ENCODE peak calls at places on chromosomes 6 and 20, in ten cellular contexts. S is RWPE2, K is left ventricle myocardium inferior, G is GM23338, W is heart left ventricle, Q is PC-3, R is transverse colon, E is mammary epithelial cell, Y is cardiac muscle cell, A is BE2C. L is an unnamed sample.
A peak's percentile ranks its signal among the peaks of the same experiment; 100 is the strongest.

GRCh38 chr20:37676440-37676839 is 17.4 kb upstream of the CTNNBL1 start:
- DNase-seq in Q (no peak), S (no peak), K (no peak), A (no peak), G (no peak), Y (no peak), R (no peak), E (no peak), W (no peak), L (no peak)

GRCh38 chr20:51720384-51720783 is 47.8 kb downstream of the ATP9A start:
- DNase-seq in K (no peak), Y (no peak), S (peak; percentile 38), R (no peak), E (no peak), Q (no peak), A (no peak), W (no peak), G (no peak), L (no peak)

GRCh38 chr20:7994809-7995208 is 24.8 kb downstream of the TMX4 start:
- DNase-seq in Y (no peak), A (no peak), E (no peak), S (no peak), Q (no peak), G (no peak), K (no peak), W (no peak), R (no peak), L (no peak)

GRCh38 chr6:3329491-3330051 is 70.8 kb downstream of the PSMG4 start:
- DNase-seq in R (no peak), W (no peak), G (no peak), Q (no peak), K (no peak), A (no peak), Y (no peak), S (no peak), E (peak; percentile 28), L (no peak)

GRCh38 chr6:13368079-13368478 is 39.7 kb upstream of the TBC1D7 start:
- DNase-seq in E (no peak), Y (no peak), W (no peak), S (no peak), G (no peak), Q (no peak), A (no peak), K (no peak), R (no peak), L (no peak)

GRCh38 chr6:28282923-28283322 is 1.6 kb downstream of the PGBD1 start:
- DNase-seq in Q (no peak), A (no peak), G (no peak), S (no peak), Y (no peak), R (no peak), W (no peak), K (no peak), E (no peak), L (no peak)

GRCh38 chr6:168574075-168574698 is 133.2 kb downstream of the SMOC2 start:
- DNase-seq in R (no peak), S (no peak), E (no peak), Q (no peak), Y (no peak), K (no peak), A (no peak), G (no peak), W (no peak), L (no peak)

GRCh38 chr20:35344354-35344837 is 52.2 kb upstream of the FAM83C start:
- DNase-seq in Y (no peak), W (peak; percentile 72), K (peak; percentile 60), G (no peak), Q (peak; percentile 45), R (peak; percentile 65), E (peak; percentile 69), A (peak; percentile 51), S (no peak), L (no peak)

GRCh38 chr20:35523298-35523888 is 6.1 kb downstream of the C20orf173 start:
- DNase-seq in G (peak; percentile 81), Q (peak; percentile 57), Y (no peak), K (no peak), W (no peak), S (no peak), A (peak; percentile 49), R (no peak), E (peak; percentile 23), L (no peak)

GRCh38 chr6:9412951-9413559 is 977.7 kb upstream of the SLC35B3 start:
- DNase-seq in G (peak; percentile 75), R (peak; percentile 30), W (peak; percentile 30), Y (peak; percentile 58), S (no peak), E (peak; percentile 19), K (no peak), A (peak; percentile 31), Q (peak; percentile 75), L (no peak)

GRCh38 chr6:143060806-143061596 is at the start of gene AIG1:
- DNase-seq in Q (no peak), E (peak; percentile 75), R (no peak), W (no peak), Y (no peak), K (no peak), S (peak; percentile 73), G (peak; percentile 73), A (peak; percentile 66), L (peak; percentile 82)

GRCh38 chr6:135630789-135631376 is 133.3 kb upstream of the AHI1 start:
- DNase-seq in S (no peak), G (peak; percentile 28), W (no peak), E (no peak), Y (no peak), Q (no peak), A (no peak), R (no peak), K (no peak), L (no peak)

GRCh38 chr20:45427236-45428149 is 11.6 kb downstream of the PIGT start:
- DNase-seq in R (peak; percentile 58), W (no peak), E (no peak), G (no peak), Q (no peak), Y (no peak), A (peak; percentile 63), S (no peak), K (no peak), L (no peak)

GRCh38 chr6:121442591-121442990 is 7.1 kb downstream of the GJA1 start:
- DNase-seq in R (no peak), G (peak; percentile 30), K (no peak), A (no peak), Q (no peak), Y (no peak), S (no peak), W (peak; percentile 30), E (no peak), L (no peak)

GRCh38 chr6:132483779-132484679 is 28.9 kb downstream of the STX7 start:
- DNase-seq in W (no peak), K (no peak), R (peak; percentile 13), S (no peak), E (peak; percentile 39), Y (peak; percentile 74), A (peak; percentile 45), Q (peak; percentile 77), G (peak; percentile 78), L (no peak)

GRCh38 chr20:58906894-58907293 is 54.4 kb downstream of the GNAS start:
- DNase-seq in S (no peak), R (no peak), W (no peak), E (peak; percentile 80), Y (no peak), Q (peak; percentile 20), A (no peak), K (no peak), G (no peak), L (peak; percentile 36)
- H3K4me3 ChIP-seq in S (no peak overlapping the region), R (no peak overlapping the region), W (no peak overlapping the region), E (no peak overlapping the region), Y (no peak overlapping the region), Q (no peak overlapping the region), A (no peak overlapping the region), K (peak overlapping the region; percentile 53), G (no peak overlapping the region), L (peak overlapping the region; percentile 45)

GRCh38 chr20:57187068-57187634 is 79.3 kb downstream of the BMP7 start:
- DNase-seq in G (no peak), Y (no peak), A (no peak), K (no peak), Q (no peak), R (no peak), S (no peak), W (no peak), E (no peak), L (no peak)

GRCh38 chr20:57188576-57189079 is 77.8 kb downstream of the BMP7 start:
- DNase-seq in K (no peak), A (no peak), Y (no peak), R (no peak), E (no peak), G (no peak), Q (no peak), W (no peak), S (no peak), L (no peak)

GRCh38 chr20:57185188-57185743 is 81.2 kb downstream of the BMP7 start:
- DNase-seq in Y (no peak), R (no peak), A (no peak), G (no peak), Q (no peak), W (no peak), E (no peak), K (no peak), S (no peak), L (no peak)

GRCh38 chr20:57188056-57188455 is 78.4 kb downstream of the BMP7 start:
- DNase-seq in E (no peak), Y (no peak), G (no peak), Q (no peak), R (no peak), K (no peak), S (no peak), W (no peak), A (no peak), L (no peak)

GRCh38 chr20:57186192-57186591 is 80.2 kb downstream of the BMP7 start:
- DNase-seq in A (no peak), Y (no peak), K (no peak), Q (no peak), S (no peak), G (no peak), R (no peak), W (no peak), E (no peak), L (no peak)
- H3K36me3 ChIP-seq in A (no peaks in the 10 kb centered on the region), Y (peaks cover 18% of the 10 kb centered on the region), K (no peaks in the 10 kb centered on the region), Q (no peaks in the 10 kb centered on the region), S (no peaks in the 10 kb centered on the region), G (no peaks in the 10 kb centered on the region), R (no peaks in the 10 kb centered on the region), W (no peaks in the 10 kb centered on the region), E (no peaks in the 10 kb centered on the region), L (no peaks in the 10 kb centered on the region)

DNA sequence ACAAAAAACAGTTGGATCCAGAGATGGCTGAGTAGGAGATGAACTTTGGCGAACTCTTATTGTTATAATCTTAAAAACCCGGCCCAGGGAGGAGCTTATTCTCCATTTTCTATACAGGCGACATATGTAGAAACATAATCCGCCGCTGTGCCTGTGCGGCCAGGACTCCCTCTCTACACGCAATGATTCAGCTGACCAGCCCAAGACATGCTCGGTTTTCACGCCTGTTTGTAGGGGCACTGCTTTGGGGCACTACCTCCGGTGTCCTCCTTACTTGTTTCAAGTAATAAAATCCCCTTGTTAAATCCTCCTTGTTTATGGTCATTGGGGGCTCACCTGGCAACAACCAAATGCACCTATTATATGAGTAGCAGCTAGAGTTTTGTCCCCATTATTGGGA is 89.9 kb downstream of the SEL1L2 start:
- DNase-seq in G (peak; percentile 9), Q (no peak), K (no peak), W (no peak), R (no peak), Y (no peak), A (no peak), S (no peak), E (no peak), L (no peak)
- H3K4me3 ChIP-seq in G (no peak overlapping the region), Q (no peak overlapping the region), K (no peak overlapping the region), W (no peak overlapping the region), R (no peak overlapping the region), Y (no peak overlapping the region), A (no peak overlapping the region), S (no peak overlapping the region), E (no peak overlapping the region), L (no peak overlapping the region)

GRCh38 chr20:44200371-44200770 is 10.2 kb downstream of the OSER1 start:
- DNase-seq in Y (no peak), S (no peak), G (no peak), K (no peak), W (no peak), Q (no peak), R (no peak), E (no peak), A (no peak), L (no peak)
- H3K36me3 ChIP-seq in Y (peaks cover 50% of the 10 kb centered on the region), S (peaks cover 96% of the 10 kb centered on the region), G (peaks cover 45% of the 10 kb centered on the region), K (peaks cover 82% of the 10 kb centered on the region), W (peaks cover 88% of the 10 kb centered on the region), Q (peaks cover 64% of the 10 kb centered on the region), R (peaks cover 58% of the 10 kb centered on the region), E (peaks cover 24% of the 10 kb centered on the region), A (peaks cover 62% of the 10 kb centered on the region), L (peaks cover 10% of the 10 kb centered on the region)

L was measured in GM06990.